ENCODE peak calls at places on chromosomes 13 and 19, in seven cellular contexts. C is effector memory CD4-positive, alpha-beta T cell; A is RWPE1; G is dorsolateral prefrontal cortex; T is keratinocyte; J is CD8-positive, alpha-beta memory T cell; Z is ascending aorta. X is an unnamed sample.

GRCh38 chr19:52351512-52351911 is 15.5 kb downstream of the ZNF610 start:
- DNase-seq in A (no peak), Z (no peak), G (no peak), J (no peak), C (no peak), T (no peak), X (no peak)

GRCh38 chr19:18320865-18321728 is 1.8 kb downstream of the LSM4 start:
- DNase-seq in Z (no peak), G (no peak), C (no peak), A (no peak), T (no peak), J (no peak), X (no peak)

GRCh38 chr19:48111280-48111679 is 663 bp upstream of the PLA2G4C start:
- DNase-seq in Z (no peak), G (no peak), C (no peak), A (no peak), J (no peak), T (no peak), X (no peak)

GRCh38 chr13:46654956-46655726 is 102.2 kb downstream of the LRCH1 start:
- DNase-seq in Z (no peak), T (no peak), G (no peak), A (no peak), J (no peak), C (no peak), X (no peak)

GRCh38 chr13:44068737-44069136 is 189.0 kb downstream of the LACC1 start:
- DNase-seq in T (no peak), C (no peak), J (no peak), G (no peak), A (peak), Z (no peak), X (no peak)

GRCh38 chr13:48573213-48573612 is 40.3 kb upstream of the RCBTB2 start:
- DNase-seq in A (no peak), T (no peak), C (no peak), Z (no peak), G (no peak), J (no peak), X (no peak)

GRCh38 chr13:32426981-32427851 is 714 bp downstream of the N4BP2L1 start:
- DNase-seq in Z (peak), A (no peak), C (peak), G (peak), J (peak), T (no peak), X (no peak)

GRCh38 chr13:66513728-66514127 is 716.4 kb downstream of the PCDH9 start:
- DNase-seq in T (no peak), A (no peak), Z (no peak), G (no peak), J (no peak), C (no peak), X (no peak)

GRCh38 chr19:33496016-33496415 is 25.6 kb downstream of the PEPD start:
- DNase-seq in C (no peak), J (no peak), A (no peak), G (no peak), Z (no peak), T (no peak), X (no peak)

GRCh38 chr13:98284677-98285076 is 107.6 kb upstream of the RNF113B start:
- DNase-seq in J (no peak), T (no peak), C (no peak), G (no peak), Z (no peak), A (no peak), X (no peak)

GRCh38 chr19:42466521-42467436 is 24.0 kb upstream of the CXCL17 start:
- DNase-seq in J (no peak), Z (no peak), C (no peak), T (no peak), A (no peak), G (no peak), X (no peak)

GRCh38 chr19:55657004-55657747 is 2.3 kb downstream of the U2AF2 start:
- DNase-seq in A (no peak), C (no peak), J (no peak), G (no peak), T (no peak), Z (no peak), X (no peak)

GRCh38 chr13:75760182-75760981 is 124.3 kb downstream of the LMO7 start:
- DNase-seq in C (no peak), G (no peak), Z (no peak), J (no peak), T (no peak), A (peak), X (no peak)

GRCh38 chr19:37467608-37468090 is 405 bp upstream of the ZNF569 start:
- DNase-seq in G (no peak), Z (no peak), J (no peak), A (no peak), C (no peak), T (no peak), X (no peak)

GRCh38 chr19:1471514-1472107 is 7.4 kb downstream of the C19orf25 start:
- DNase-seq in Z (no peak), C (no peak), J (no peak), T (no peak), G (no peak), A (no peak), X (peak)

GRCh38 chr13:23570099-23570926 is at the start of gene TNFRSF19:
- DNase-seq in J (no peak), C (no peak), G (no peak), A (no peak), Z (no peak), T (no peak), X (peak)

GRCh38 chr19:32337176-32337808 is 8.1 kb upstream of the ZNF507 start:
- DNase-seq in C (no peak), T (no peak), G (no peak), J (no peak), Z (no peak), A (no peak), X (no peak)

DNA sequence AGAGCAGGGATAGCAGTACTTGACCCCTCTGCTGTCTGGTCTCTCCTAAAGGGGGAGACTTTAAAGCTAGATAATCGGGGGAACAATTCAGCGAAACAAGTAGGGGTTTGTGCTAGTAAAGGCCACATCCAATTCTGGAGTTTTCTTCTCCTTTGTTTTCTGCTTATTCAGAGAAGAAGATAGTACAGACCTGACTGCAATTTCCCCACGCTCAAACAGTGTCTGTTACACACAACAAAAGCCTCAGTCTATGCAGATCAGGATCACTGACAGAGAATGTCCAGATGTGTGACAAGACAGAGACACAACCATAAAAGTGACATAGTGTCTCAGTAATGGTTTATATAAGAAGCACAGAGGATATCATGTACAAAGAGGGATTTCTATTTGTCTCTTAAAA is 70.8 kb upstream of the GTF3A start:
- DNase-seq in C (no peak), G (no peak), T (no peak), A (no peak), Z (no peak), J (no peak), X (no peak)
- H3K27ac ChIP-seq in C (no peak), G (peak), T (no peak), A (no peak), Z (no peak), J (no peak), X (peak)

GRCh38 chr19:10227215-10227971 is 3.7 kb downstream of the S1PR2 start:
- DNase-seq in C (no peak), A (no peak), J (no peak), Z (peak), G (peak), T (no peak), X (peak)
- H3K27ac ChIP-seq in C (no peak), A (no peak), J (no peak), Z (peak), G (peak), T (no peak), X (peak)

DNA sequence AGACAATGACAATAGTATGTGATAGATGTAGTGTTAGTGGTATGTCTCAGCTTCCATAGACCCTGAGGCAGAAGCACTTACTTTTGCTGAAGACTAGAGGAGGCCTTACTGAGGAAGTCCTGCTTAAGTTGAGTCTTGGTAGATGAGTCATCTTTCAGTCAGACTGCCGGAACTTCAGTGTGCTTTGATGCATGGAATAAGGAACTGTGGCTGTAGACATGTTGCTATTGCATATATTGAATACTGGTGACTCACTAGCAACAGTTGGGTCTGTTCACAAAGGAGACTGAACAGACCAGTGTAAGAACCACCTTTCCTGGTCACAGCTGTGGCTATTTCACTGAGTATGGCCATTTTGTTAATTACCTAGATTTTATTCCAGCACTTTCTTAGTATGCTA is 1000.6 kb downstream of the OLFM4 start:
- DNase-seq in J (no peak), Z (no peak), G (no peak), C (no peak), T (no peak), A (peak), X (no peak)
- H3K27ac ChIP-seq in J (no peak), Z (no peak), G (no peak), C (no peak), T (no peak), A (no peak), X (no peak)

DNA sequence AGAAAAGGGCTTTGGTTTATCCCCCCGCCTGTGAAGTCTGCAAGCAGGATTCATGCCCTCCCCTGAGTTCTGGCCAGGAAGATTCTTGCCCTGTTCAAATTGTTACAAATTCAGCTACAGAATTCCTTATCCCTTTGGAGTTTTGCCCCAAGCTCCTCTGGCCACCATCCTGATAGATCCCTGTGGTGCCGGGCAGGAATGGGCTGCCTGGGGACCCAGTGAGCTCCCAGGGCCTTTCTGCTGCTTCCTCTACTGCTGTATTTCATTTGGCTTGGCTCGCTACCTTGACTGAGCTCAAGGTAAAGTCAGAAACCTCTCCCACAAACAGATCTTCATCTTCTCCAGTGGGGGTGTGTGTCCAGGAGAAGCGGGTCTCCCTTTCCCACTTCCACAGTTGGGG is 194.6 kb upstream of the NBEA start:
- DNase-seq in T (no peak), J (no peak), Z (no peak), C (no peak), G (no peak), A (no peak), X (no peak)
- H3K27ac ChIP-seq in T (no peak), J (no peak), Z (no peak), C (no peak), G (peak), A (no peak), X (no peak)

GRCh38 chr13:114149774-114150740 is 17.6 kb upstream of the RASA3 start:
- DNase-seq in Z (no peak), T (no peak), J (no peak), G (no peak), A (no peak), C (no peak), X (no peak)

GRCh38 chr13:114146173-114146572 is 13.8 kb upstream of the RASA3 start:
- DNase-seq in G (no peak), C (no peak), A (no peak), J (no peak), Z (no peak), T (no peak), X (no peak)

GRCh38 chr13:114146629-114147028 is 14.2 kb upstream of the RASA3 start:
- DNase-seq in G (no peak), C (no peak), T (no peak), A (no peak), J (no peak), Z (no peak), X (no peak)

GRCh38 chr13:114147803-114148520 is 15.5 kb upstream of the RASA3 start:
- DNase-seq in G (no peak), C (no peak), J (no peak), Z (no peak), A (no peak), T (no peak), X (no peak)

GRCh38 chr13:114148521-114148855 is 16.1 kb upstream of the RASA3 start:
- DNase-seq in C (peak), G (no peak), A (no peak), Z (no peak), J (peak), T (no peak), X (no peak)
- H3K27ac ChIP-seq in C (peak), G (no peak), A (no peak), Z (no peak), J (peak), T (no peak), X (no peak)

GRCh38 chr19:13396256-13397080 is 109.8 kb downstream of the CACNA1A start:
- DNase-seq in T (peak), Z (peak), J (no peak), C (no peak), G (peak), A (peak), X (peak)
- H3K27ac ChIP-seq in T (no peak), Z (no peak), J (no peak), C (no peak), G (peak), A (no peak), X (no peak)

GRCh38 chr19:6217752-6218403 is 61.9 kb downstream of the MLLT1 start:
- DNase-seq in J (no peak), T (no peak), C (no peak), Z (no peak), G (no peak), A (no peak), X (no peak)

GRCh38 chr19:6215701-6216235 is 64.0 kb downstream of the MLLT1 start:
- DNase-seq in C (no peak), J (no peak), T (no peak), A (no peak), Z (no peak), G (peak), X (no peak)

GRCh38 chr19:6216996-6217751 is 62.6 kb downstream of the MLLT1 start:
- DNase-seq in G (peak), A (no peak), C (no peak), Z (no peak), J (no peak), T (no peak), X (no peak)

GRCh38 chr19:6214881-6215541 is 64.8 kb downstream of the MLLT1 start:
- DNase-seq in C (no peak), A (no peak), Z (no peak), G (peak), J (no peak), T (no peak), X (no peak)

DNA sequence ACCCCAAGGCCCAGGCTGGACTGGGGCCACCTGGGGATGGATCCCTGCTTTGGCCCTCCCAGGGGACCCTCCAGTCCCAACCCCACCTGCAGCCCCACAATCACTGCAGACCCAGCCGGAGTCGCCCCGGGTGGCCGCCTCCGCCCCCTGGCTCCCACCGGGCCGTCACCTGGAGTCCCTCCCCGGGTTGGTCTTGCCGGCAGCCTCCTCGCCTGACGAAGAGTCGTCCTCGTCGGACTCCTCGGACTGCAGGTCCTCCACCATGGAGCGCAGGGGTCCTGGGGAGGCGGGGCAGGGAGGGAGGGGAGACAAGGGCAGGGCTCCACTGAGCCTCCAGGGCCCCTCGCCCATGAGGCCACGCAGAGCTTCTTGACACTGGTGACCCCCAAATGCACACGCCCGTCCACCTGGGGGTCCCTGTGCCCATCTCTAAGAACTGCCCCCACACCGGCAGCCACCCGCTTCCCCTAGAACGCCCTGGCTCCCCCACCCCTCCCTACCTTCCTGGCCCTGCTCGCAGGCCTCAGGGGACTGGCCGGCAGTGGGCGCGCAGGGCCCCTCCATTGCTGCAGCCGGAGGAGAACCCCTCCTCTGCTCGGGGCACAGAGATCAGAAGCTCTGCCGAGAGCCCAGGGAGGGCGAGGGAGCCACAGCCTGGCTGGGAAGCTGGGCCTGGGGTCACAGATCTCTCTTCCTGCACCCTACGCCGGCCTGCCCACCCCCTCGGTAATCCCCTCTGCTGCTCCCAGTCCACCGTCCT is 63.4 kb downstream of the MLLT1 start:
- DNase-seq in C (no peak), J (no peak), T (no peak), G (peak), Z (no peak), A (no peak), X (no peak)
- H3K27ac ChIP-seq in C (no peak), J (no peak), T (no peak), G (peak), Z (no peak), A (peak), X (peak)

DNA sequence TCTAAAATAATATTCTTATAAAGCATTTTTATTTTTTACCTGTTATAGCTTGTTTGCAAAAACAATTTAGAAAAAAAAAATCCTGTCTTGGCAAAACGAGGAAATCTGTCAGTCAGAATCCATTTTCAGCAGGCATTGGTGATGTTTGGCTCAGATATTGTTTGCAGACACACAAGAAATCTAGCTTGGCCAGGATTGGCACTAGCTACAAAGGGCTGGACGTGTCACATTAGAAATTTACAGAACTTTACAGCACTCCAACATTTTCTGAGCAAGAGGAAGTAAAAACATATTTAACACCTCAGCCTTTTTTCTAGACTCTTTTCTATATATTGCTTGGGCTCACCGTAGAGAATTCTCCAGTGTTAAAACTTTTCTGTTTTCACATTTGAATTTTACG is 9.9 kb downstream of the ZNF91 start:
- DNase-seq in J (no peak), C (no peak), G (no peak), T (no peak), A (no peak), Z (no peak), X (no peak)
- H3K27ac ChIP-seq in J (no peak), C (no peak), G (no peak), T (no peak), A (no peak), Z (no peak), X (no peak)

DNA sequence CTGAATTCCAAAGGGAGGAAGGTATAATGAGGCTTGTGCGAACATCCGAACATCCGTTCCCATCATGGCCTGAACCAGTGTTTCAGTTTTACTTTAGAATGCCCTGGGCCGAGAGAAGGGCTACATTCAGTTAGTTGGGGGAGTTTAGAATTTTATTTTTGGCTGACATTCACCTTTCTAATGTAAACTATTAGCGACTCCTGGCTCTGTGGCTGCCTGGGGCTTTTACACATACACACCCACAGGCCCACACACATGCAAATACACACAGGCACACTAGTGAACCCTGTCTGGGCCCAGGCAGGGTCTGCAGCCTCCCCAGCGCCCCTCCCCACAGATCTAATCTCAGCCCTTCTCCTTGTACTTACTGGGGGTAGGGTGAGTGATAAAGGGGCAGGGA is 6.1 kb downstream of the GAPDHS start:
- DNase-seq in C (no peak), J (no peak), T (no peak), A (no peak), Z (no peak), G (no peak), X (no peak)
- H3K27ac ChIP-seq in C (no peak), J (no peak), T (no peak), A (no peak), Z (no peak), G (no peak), X (no peak)